ENCODE peak calls at places on chromosome 22, in nine cellular contexts. One of them, this sample, is unnamed.

GRCh38 chr22:43167001-43167589 is 15.7 kb downstream of the TSPO start:
- DNase-seq in cardiac muscle cell: no peak
- DNase-seq in transverse colon: no peak
- DNase-seq in astrocyte of the spinal cord: no peak
- DNase-seq in kidney epithelial cell: no peak
- DNase-seq in MCF 10A: no peak
- DNase-seq in PC-3: no peak
- DNase-seq in ovary: no peak
- DNase-seq in lower leg skin: no peak
- DNase-seq in this sample: no peak

GRCh38 chr22:32318361-32318760 is 39.3 kb upstream of the RFPL3 start:
- DNase-seq in lower leg skin: no peak
- DNase-seq in kidney epithelial cell: no peak
- DNase-seq in transverse colon: no peak
- DNase-seq in MCF 10A: no peak
- DNase-seq in astrocyte of the spinal cord: no peak
- DNase-seq in ovary: no peak
- DNase-seq in cardiac muscle cell: no peak
- DNase-seq in PC-3: no peak
- DNase-seq in this sample: no peak

GRCh38 chr22:26318975-26319374 is 110.1 kb upstream of the ASPHD2 start:
- DNase-seq in lower leg skin: no peak
- DNase-seq in transverse colon: no peak
- DNase-seq in MCF 10A: peak
- DNase-seq in cardiac muscle cell: no peak
- DNase-seq in kidney epithelial cell: no peak
- DNase-seq in PC-3: peak
- DNase-seq in astrocyte of the spinal cord: no peak
- DNase-seq in ovary: no peak
- DNase-seq in this sample: peak

GRCh38 chr22:44204937-44205712 is 24.4 kb downstream of the PARVG start:
- DNase-seq in MCF 10A: no peak
- DNase-seq in lower leg skin: no peak
- DNase-seq in cardiac muscle cell: no peak
- DNase-seq in ovary: no peak
- DNase-seq in kidney epithelial cell: no peak
- DNase-seq in astrocyte of the spinal cord: no peak
- DNase-seq in transverse colon: no peak
- DNase-seq in PC-3: no peak
- DNase-seq in this sample: peak

GRCh38 chr22:25823276-25823675 is 81.3 kb downstream of the MYO18B start:
- DNase-seq in lower leg skin: no peak
- DNase-seq in kidney epithelial cell: no peak
- DNase-seq in MCF 10A: no peak
- DNase-seq in PC-3: no peak
- DNase-seq in transverse colon: no peak
- DNase-seq in ovary: no peak
- DNase-seq in astrocyte of the spinal cord: no peak
- DNase-seq in cardiac muscle cell: no peak
- DNase-seq in this sample: no peak

GRCh38 chr22:41780714-41781507 is 19.6 kb upstream of the CCDC134 start:
- DNase-seq in ovary: no peak
- DNase-seq in lower leg skin: peak
- DNase-seq in MCF 10A: no peak
- DNase-seq in kidney epithelial cell: no peak
- DNase-seq in astrocyte of the spinal cord: peak
- DNase-seq in transverse colon: peak
- DNase-seq in cardiac muscle cell: peak
- DNase-seq in PC-3: no peak
- DNase-seq in this sample: no peak

GRCh38 chr22:34946339-34946985 is 119.5 kb upstream of the ISX start:
- DNase-seq in transverse colon: no peak
- DNase-seq in astrocyte of the spinal cord: no peak
- DNase-seq in PC-3: no peak
- DNase-seq in cardiac muscle cell: no peak
- DNase-seq in MCF 10A: no peak
- DNase-seq in ovary: no peak
- DNase-seq in lower leg skin: no peak
- DNase-seq in kidney epithelial cell: no peak
- DNase-seq in this sample: no peak

GRCh38 chr22:32200752-32201151 is 4.1 kb downstream of the RFPL2 start:
- DNase-seq in cardiac muscle cell: no peak
- DNase-seq in kidney epithelial cell: no peak
- DNase-seq in PC-3: no peak
- DNase-seq in lower leg skin: no peak
- DNase-seq in transverse colon: no peak
- DNase-seq in ovary: no peak
- DNase-seq in astrocyte of the spinal cord: no peak
- DNase-seq in MCF 10A: no peak
- DNase-seq in this sample: no peak

GRCh38 chr22:37141971-37142647 is 7.6 kb downstream of the IL2RB start:
- DNase-seq in ovary: no peak
- DNase-seq in astrocyte of the spinal cord: no peak
- DNase-seq in cardiac muscle cell: no peak
- DNase-seq in transverse colon: no peak
- DNase-seq in MCF 10A: no peak
- DNase-seq in lower leg skin: no peak
- DNase-seq in kidney epithelial cell: no peak
- DNase-seq in PC-3: no peak
- DNase-seq in this sample: no peak

GRCh38 chr22:29152381-29153138 is 53.1 kb upstream of the EMID1 start:
- DNase-seq in MCF 10A: no peak
- DNase-seq in astrocyte of the spinal cord: peak
- DNase-seq in cardiac muscle cell: peak
- DNase-seq in kidney epithelial cell: no peak
- DNase-seq in ovary: peak
- DNase-seq in lower leg skin: peak
- DNase-seq in transverse colon: no peak
- DNase-seq in PC-3: no peak
- DNase-seq in this sample: no peak

GRCh38 chr22:33515733-33516297 is 404.5 kb downstream of the LARGE1 start:
- DNase-seq in transverse colon: no peak
- DNase-seq in PC-3: no peak
- DNase-seq in lower leg skin: no peak
- DNase-seq in ovary: peak
- DNase-seq in astrocyte of the spinal cord: no peak
- DNase-seq in cardiac muscle cell: no peak
- DNase-seq in MCF 10A: no peak
- DNase-seq in kidney epithelial cell: no peak
- DNase-seq in this sample: no peak

GRCh38 chr22:42289671-42290269 is 19.3 kb upstream of the TCF20 start:
- DNase-seq in transverse colon: no peak
- DNase-seq in PC-3: no peak
- DNase-seq in cardiac muscle cell: peak
- DNase-seq in ovary: peak
- DNase-seq in lower leg skin: no peak
- DNase-seq in kidney epithelial cell: no peak
- DNase-seq in astrocyte of the spinal cord: no peak
- DNase-seq in MCF 10A: no peak
- DNase-seq in this sample: no peak

GRCh38 chr22:40651057-40651456 is 14.5 kb upstream of the MRTFA start:
- DNase-seq in cardiac muscle cell: no peak
- DNase-seq in lower leg skin: no peak
- DNase-seq in kidney epithelial cell: no peak
- DNase-seq in astrocyte of the spinal cord: no peak
- DNase-seq in transverse colon: no peak
- DNase-seq in ovary: no peak
- DNase-seq in MCF 10A: no peak
- DNase-seq in PC-3: no peak
- DNase-seq in this sample: no peak

GRCh38 chr22:44217346-44217745 is 36.6 kb downstream of the PARVG start:
- DNase-seq in astrocyte of the spinal cord: no peak
- DNase-seq in PC-3: no peak
- DNase-seq in kidney epithelial cell: no peak
- DNase-seq in cardiac muscle cell: no peak
- DNase-seq in ovary: no peak
- DNase-seq in MCF 10A: no peak
- DNase-seq in transverse colon: no peak
- DNase-seq in lower leg skin: peak
- DNase-seq in this sample: no peak

GRCh38 chr22:47681766-47682165 is 919.3 kb downstream of the TBC1D22A start:
- DNase-seq in kidney epithelial cell: no peak
- DNase-seq in MCF 10A: no peak
- DNase-seq in cardiac muscle cell: no peak
- DNase-seq in ovary: no peak
- DNase-seq in transverse colon: no peak
- DNase-seq in astrocyte of the spinal cord: no peak
- DNase-seq in PC-3: no peak
- DNase-seq in lower leg skin: no peak
- DNase-seq in this sample: no peak

GRCh38 chr22:48715511-48715910 is 1112.2 kb downstream of the BRD1 start:
- DNase-seq in kidney epithelial cell: no peak
- DNase-seq in MCF 10A: no peak
- DNase-seq in cardiac muscle cell: no peak
- DNase-seq in transverse colon: no peak
- DNase-seq in lower leg skin: no peak
- DNase-seq in ovary: no peak
- DNase-seq in PC-3: no peak
- DNase-seq in astrocyte of the spinal cord: no peak
- DNase-seq in this sample: no peak

GRCh38 chr22:25637672-25638071 is 73.2 kb downstream of the GRK3 start:
- DNase-seq in cardiac muscle cell: no peak
- DNase-seq in kidney epithelial cell: no peak
- DNase-seq in MCF 10A: no peak
- DNase-seq in ovary: no peak
- DNase-seq in PC-3: no peak
- DNase-seq in lower leg skin: no peak
- DNase-seq in transverse colon: no peak
- DNase-seq in astrocyte of the spinal cord: no peak
- DNase-seq in this sample: no peak

GRCh38 chr22:31681625-31682345 is 19.8 kb upstream of the PISD start:
- DNase-seq in ovary: peak
- DNase-seq in lower leg skin: no peak
- DNase-seq in astrocyte of the spinal cord: peak
- DNase-seq in MCF 10A: no peak
- DNase-seq in PC-3: no peak
- DNase-seq in cardiac muscle cell: peak
- DNase-seq in kidney epithelial cell: no peak
- DNase-seq in transverse colon: no peak
- DNase-seq in this sample: no peak

GRCh38 chr22:39893526-39893925 is at the start of gene ENTHD1:
- DNase-seq in cardiac muscle cell: no peak
- DNase-seq in MCF 10A: no peak
- DNase-seq in lower leg skin: no peak
- DNase-seq in astrocyte of the spinal cord: no peak
- DNase-seq in ovary: no peak
- DNase-seq in PC-3: no peak
- DNase-seq in kidney epithelial cell: no peak
- DNase-seq in transverse colon: no peak
- DNase-seq in this sample: no peak

GRCh38 chr22:23315341-23315917 is 135.1 kb downstream of the BCR start:
- DNase-seq in cardiac muscle cell: peak
- DNase-seq in MCF 10A: peak
- DNase-seq in ovary: peak
- DNase-seq in kidney epithelial cell: no peak
- DNase-seq in astrocyte of the spinal cord: peak
- DNase-seq in lower leg skin: no peak
- DNase-seq in PC-3: peak
- DNase-seq in transverse colon: peak
- DNase-seq in this sample: peak
- TF ChIP-seq CTCF in cardiac muscle cell: peak
- TF ChIP-seq CTCF in MCF 10A: peak
- TF ChIP-seq CTCF in ovary: peak
- TF ChIP-seq CTCF in kidney epithelial cell: peak
- TF ChIP-seq CTCF in astrocyte of the spinal cord: peak
- TF ChIP-seq CTCF in lower leg skin: no peak
- TF ChIP-seq CTCF in PC-3: peak
- TF ChIP-seq CTCF in transverse colon: peak
- TF ChIP-seq CTCF in this sample: peak

GRCh38 chr22:38202437-38203089 is 769 bp downstream of the MAFF start:
- DNase-seq in kidney epithelial cell: no peak
- DNase-seq in astrocyte of the spinal cord: peak
- DNase-seq in MCF 10A: peak
- DNase-seq in lower leg skin: peak
- DNase-seq in cardiac muscle cell: peak
- DNase-seq in ovary: peak
- DNase-seq in transverse colon: peak
- DNase-seq in PC-3: peak
- DNase-seq in this sample: peak
- TF ChIP-seq CTCF in kidney epithelial cell: no peak
- TF ChIP-seq CTCF in astrocyte of the spinal cord: no peak
- TF ChIP-seq CTCF in MCF 10A: no peak
- TF ChIP-seq CTCF in lower leg skin: no peak
- TF ChIP-seq CTCF in cardiac muscle cell: no peak
- TF ChIP-seq CTCF in ovary: peak
- TF ChIP-seq CTCF in transverse colon: no peak
- TF ChIP-seq CTCF in PC-3: peak
- TF ChIP-seq CTCF in this sample: no peak

GRCh38 chr22:22098457-22099193 is 116.0 kb upstream of the TOP3B start:
- DNase-seq in cardiac muscle cell: no peak
- DNase-seq in transverse colon: no peak
- DNase-seq in PC-3: no peak
- DNase-seq in astrocyte of the spinal cord: no peak
- DNase-seq in kidney epithelial cell: no peak
- DNase-seq in MCF 10A: no peak
- DNase-seq in ovary: no peak
- DNase-seq in lower leg skin: no peak
- DNase-seq in this sample: no peak

GRCh38 chr22:22097727-22098228 is 115.2 kb upstream of the TOP3B start:
- DNase-seq in cardiac muscle cell: no peak
- DNase-seq in MCF 10A: no peak
- DNase-seq in ovary: no peak
- DNase-seq in astrocyte of the spinal cord: no peak
- DNase-seq in transverse colon: no peak
- DNase-seq in PC-3: no peak
- DNase-seq in kidney epithelial cell: no peak
- DNase-seq in lower leg skin: no peak
- DNase-seq in this sample: no peak

GRCh38 chr22:22103078-22103593 is 120.5 kb upstream of the TOP3B start:
- DNase-seq in MCF 10A: peak
- DNase-seq in PC-3: peak
- DNase-seq in lower leg skin: no peak
- DNase-seq in cardiac muscle cell: no peak
- DNase-seq in astrocyte of the spinal cord: no peak
- DNase-seq in transverse colon: no peak
- DNase-seq in ovary: no peak
- DNase-seq in kidney epithelial cell: no peak
- DNase-seq in this sample: peak

GRCh38 chr22:22099194-22099486 is 116.6 kb upstream of the TOP3B start:
- DNase-seq in kidney epithelial cell: no peak
- DNase-seq in ovary: no peak
- DNase-seq in astrocyte of the spinal cord: no peak
- DNase-seq in lower leg skin: no peak
- DNase-seq in transverse colon: no peak
- DNase-seq in cardiac muscle cell: no peak
- DNase-seq in MCF 10A: no peak
- DNase-seq in PC-3: no peak
- DNase-seq in this sample: no peak

GRCh38 chr22:22099833-22100812 is 117.5 kb upstream of the TOP3B start:
- DNase-seq in astrocyte of the spinal cord: no peak
- DNase-seq in MCF 10A: peak
- DNase-seq in kidney epithelial cell: no peak
- DNase-seq in lower leg skin: no peak
- DNase-seq in cardiac muscle cell: peak
- DNase-seq in PC-3: peak
- DNase-seq in ovary: no peak
- DNase-seq in transverse colon: no peak
- DNase-seq in this sample: no peak
- TF ChIP-seq CTCF in astrocyte of the spinal cord: peak
- TF ChIP-seq CTCF in MCF 10A: peak
- TF ChIP-seq CTCF in kidney epithelial cell: peak
- TF ChIP-seq CTCF in lower leg skin: no peak
- TF ChIP-seq CTCF in cardiac muscle cell: peak
- TF ChIP-seq CTCF in PC-3: peak
- TF ChIP-seq CTCF in ovary: no peak
- TF ChIP-seq CTCF in transverse colon: no peak
- TF ChIP-seq CTCF in this sample: no peak

GRCh38 chr22:24485608-24486007 is 9.5 kb upstream of the UPB1 start:
- DNase-seq in PC-3: no peak
- DNase-seq in astrocyte of the spinal cord: no peak
- DNase-seq in ovary: no peak
- DNase-seq in lower leg skin: no peak
- DNase-seq in MCF 10A: no peak
- DNase-seq in kidney epithelial cell: no peak
- DNase-seq in transverse colon: no peak
- DNase-seq in cardiac muscle cell: no peak
- DNase-seq in this sample: no peak
- TF ChIP-seq CTCF in PC-3: no peak
- TF ChIP-seq CTCF in astrocyte of the spinal cord: peak
- TF ChIP-seq CTCF in ovary: peak
- TF ChIP-seq CTCF in lower leg skin: no peak
- TF ChIP-seq CTCF in MCF 10A: no peak
- TF ChIP-seq CTCF in kidney epithelial cell: no peak
- TF ChIP-seq CTCF in transverse colon: no peak
- TF ChIP-seq CTCF in cardiac muscle cell: no peak
- TF ChIP-seq CTCF in this sample: no peak

This sample was measured in glutamatergic neuron.